ENCODE peak calls at places on chromosome 20, in ten cellular contexts. One of them, this sample, is unnamed.
A peak's percentile ranks its signal among the peaks of the same experiment; 100 is the strongest.

GRCh38 chr20:13402171-13402760 is 181.2 kb downstream of the ISM1 start:
- DNase-seq in stimulated activated CD8-positive, alpha-beta memory T cell treated with anti-CD3 and anti-CD28 coated beads, Interleukin-7, amount 100 ng/mL, for 48 hours: no peak
- DNase-seq in WTC11: no peak
- DNase-seq in epithelial cell of esophagus: no peak
- DNase-seq in iPS DF 19.7: no peak
- DNase-seq in cardiac fibroblast: no peak
- DNase-seq in DMS 273 treated with DMSO at 0.1 percent for 48 hours: no peak
- DNase-seq in myocyte: no peak
- DNase-seq in choroid plexus epithelial cell: no peak
- DNase-seq in effector memory CD4-positive, alpha-beta T cell: no peak
- DNase-seq in this sample: no peak

GRCh38 chr20:57656252-57656820 is 36.1 kb upstream of the ZBP1 start:
- DNase-seq in WTC11: peak; percentile 7
- DNase-seq in epithelial cell of esophagus: no peak
- DNase-seq in myocyte: no peak
- DNase-seq in cardiac fibroblast: no peak
- DNase-seq in iPS DF 19.7: no peak
- DNase-seq in DMS 273 treated with DMSO at 0.1 percent for 48 hours: no peak
- DNase-seq in stimulated activated CD8-positive, alpha-beta memory T cell treated with anti-CD3 and anti-CD28 coated beads, Interleukin-7, amount 100 ng/mL, for 48 hours: no peak
- DNase-seq in choroid plexus epithelial cell: no peak
- DNase-seq in effector memory CD4-positive, alpha-beta T cell: no peak
- DNase-seq in this sample: no peak

GRCh38 chr20:11917663-11918062 is at the start of gene BTBD3:
- DNase-seq in epithelial cell of esophagus: peak; percentile 83
- DNase-seq in WTC11: no peak
- DNase-seq in stimulated activated CD8-positive, alpha-beta memory T cell treated with anti-CD3 and anti-CD28 coated beads, Interleukin-7, amount 100 ng/mL, for 48 hours: no peak
- DNase-seq in DMS 273 treated with DMSO at 0.1 percent for 48 hours: no peak
- DNase-seq in choroid plexus epithelial cell: peak; percentile 86
- DNase-seq in effector memory CD4-positive, alpha-beta T cell: no peak
- DNase-seq in iPS DF 19.7: no peak
- DNase-seq in cardiac fibroblast: peak; percentile 78
- DNase-seq in myocyte: peak; percentile 34
- DNase-seq in this sample: peak; percentile 77

GRCh38 chr20:4091332-4092135 is 76.2 kb upstream of the RNF24 start:
- DNase-seq in DMS 273 treated with DMSO at 0.1 percent for 48 hours: peak; percentile 22
- DNase-seq in choroid plexus epithelial cell: peak; percentile 89
- DNase-seq in cardiac fibroblast: peak; percentile 72
- DNase-seq in effector memory CD4-positive, alpha-beta T cell: no peak
- DNase-seq in stimulated activated CD8-positive, alpha-beta memory T cell treated with anti-CD3 and anti-CD28 coated beads, Interleukin-7, amount 100 ng/mL, for 48 hours: no peak
- DNase-seq in WTC11: peak; percentile 82
- DNase-seq in iPS DF 19.7: no peak
- DNase-seq in myocyte: peak; percentile 64
- DNase-seq in epithelial cell of esophagus: peak; percentile 58
- DNase-seq in this sample: peak; percentile 39

GRCh38 chr20:35820715-35821114 is 48.9 kb downstream of the PHF20 start:
- DNase-seq in choroid plexus epithelial cell: peak; percentile 62
- DNase-seq in stimulated activated CD8-positive, alpha-beta memory T cell treated with anti-CD3 and anti-CD28 coated beads, Interleukin-7, amount 100 ng/mL, for 48 hours: no peak
- DNase-seq in cardiac fibroblast: peak; percentile 54
- DNase-seq in epithelial cell of esophagus: peak; percentile 20
- DNase-seq in myocyte: peak; percentile 22
- DNase-seq in WTC11: no peak
- DNase-seq in iPS DF 19.7: no peak
- DNase-seq in effector memory CD4-positive, alpha-beta T cell: no peak
- DNase-seq in DMS 273 treated with DMSO at 0.1 percent for 48 hours: no peak
- DNase-seq in this sample: no peak

GRCh38 chr20:19944772-19945459 is 72.2 kb upstream of the NAA20 start:
- DNase-seq in DMS 273 treated with DMSO at 0.1 percent for 48 hours: no peak
- DNase-seq in iPS DF 19.7: no peak
- DNase-seq in stimulated activated CD8-positive, alpha-beta memory T cell treated with anti-CD3 and anti-CD28 coated beads, Interleukin-7, amount 100 ng/mL, for 48 hours: peak; percentile 7
- DNase-seq in cardiac fibroblast: peak; percentile 48
- DNase-seq in WTC11: no peak
- DNase-seq in choroid plexus epithelial cell: peak; percentile 66
- DNase-seq in effector memory CD4-positive, alpha-beta T cell: no peak
- DNase-seq in myocyte: peak; percentile 64
- DNase-seq in epithelial cell of esophagus: no peak
- DNase-seq in this sample: no peak

GRCh38 chr20:23145281-23145700 is 59.2 kb upstream of the CD93 start:
- DNase-seq in cardiac fibroblast: peak; percentile 72
- DNase-seq in effector memory CD4-positive, alpha-beta T cell: no peak
- DNase-seq in WTC11: no peak
- DNase-seq in epithelial cell of esophagus: peak; percentile 37
- DNase-seq in myocyte: peak; percentile 91
- DNase-seq in stimulated activated CD8-positive, alpha-beta memory T cell treated with anti-CD3 and anti-CD28 coated beads, Interleukin-7, amount 100 ng/mL, for 48 hours: no peak
- DNase-seq in choroid plexus epithelial cell: peak; percentile 94
- DNase-seq in iPS DF 19.7: no peak
- DNase-seq in DMS 273 treated with DMSO at 0.1 percent for 48 hours: no peak
- DNase-seq in this sample: peak; percentile 33

GRCh38 chr20:4728121-4728520 is 6.4 kb downstream of the PRND start:
- DNase-seq in stimulated activated CD8-positive, alpha-beta memory T cell treated with anti-CD3 and anti-CD28 coated beads, Interleukin-7, amount 100 ng/mL, for 48 hours: no peak
- DNase-seq in WTC11: no peak
- DNase-seq in iPS DF 19.7: no peak
- DNase-seq in choroid plexus epithelial cell: peak; percentile 27
- DNase-seq in cardiac fibroblast: peak; percentile 45
- DNase-seq in effector memory CD4-positive, alpha-beta T cell: no peak
- DNase-seq in myocyte: no peak
- DNase-seq in DMS 273 treated with DMSO at 0.1 percent for 48 hours: no peak
- DNase-seq in epithelial cell of esophagus: peak; percentile 79
- DNase-seq in this sample: peak; percentile 74

GRCh38 chr20:37723668-37724067 is 29.8 kb downstream of the CTNNBL1 start:
- DNase-seq in WTC11: no peak
- DNase-seq in epithelial cell of esophagus: no peak
- DNase-seq in effector memory CD4-positive, alpha-beta T cell: no peak
- DNase-seq in cardiac fibroblast: no peak
- DNase-seq in iPS DF 19.7: no peak
- DNase-seq in stimulated activated CD8-positive, alpha-beta memory T cell treated with anti-CD3 and anti-CD28 coated beads, Interleukin-7, amount 100 ng/mL, for 48 hours: no peak
- DNase-seq in DMS 273 treated with DMSO at 0.1 percent for 48 hours: no peak
- DNase-seq in myocyte: no peak
- DNase-seq in choroid plexus epithelial cell: no peak
- DNase-seq in this sample: no peak

GRCh38 chr20:25052255-25053206 is 5.4 kb downstream of the ACSS1 start:
- DNase-seq in effector memory CD4-positive, alpha-beta T cell: no peak
- DNase-seq in myocyte: no peak
- DNase-seq in choroid plexus epithelial cell: no peak
- DNase-seq in iPS DF 19.7: no peak
- DNase-seq in cardiac fibroblast: no peak
- DNase-seq in DMS 273 treated with DMSO at 0.1 percent for 48 hours: no peak
- DNase-seq in WTC11: peak; percentile 3
- DNase-seq in epithelial cell of esophagus: no peak
- DNase-seq in stimulated activated CD8-positive, alpha-beta memory T cell treated with anti-CD3 and anti-CD28 coated beads, Interleukin-7, amount 100 ng/mL, for 48 hours: no peak
- DNase-seq in this sample: no peak

GRCh38 chr20:23362392-23363256 is 642 bp downstream of the GZF1 start:
- DNase-seq in myocyte: peak; percentile 78
- DNase-seq in effector memory CD4-positive, alpha-beta T cell: no peak
- DNase-seq in epithelial cell of esophagus: peak; percentile 14
- DNase-seq in DMS 273 treated with DMSO at 0.1 percent for 48 hours: no peak
- DNase-seq in WTC11: peak; percentile 35
- DNase-seq in choroid plexus epithelial cell: peak; percentile 47
- DNase-seq in cardiac fibroblast: peak; percentile 40
- DNase-seq in stimulated activated CD8-positive, alpha-beta memory T cell treated with anti-CD3 and anti-CD28 coated beads, Interleukin-7, amount 100 ng/mL, for 48 hours: no peak
- DNase-seq in iPS DF 19.7: no peak
- DNase-seq in this sample: no peak

GRCh38 chr20:31602779-31603441 is 2.2 kb upstream of the ID1 start:
- DNase-seq in effector memory CD4-positive, alpha-beta T cell: peak; percentile 32
- DNase-seq in choroid plexus epithelial cell: peak; percentile 88
- DNase-seq in WTC11: no peak
- DNase-seq in myocyte: peak; percentile 68
- DNase-seq in stimulated activated CD8-positive, alpha-beta memory T cell treated with anti-CD3 and anti-CD28 coated beads, Interleukin-7, amount 100 ng/mL, for 48 hours: peak; percentile 42
- DNase-seq in iPS DF 19.7: no peak
- DNase-seq in cardiac fibroblast: peak; percentile 81
- DNase-seq in DMS 273 treated with DMSO at 0.1 percent for 48 hours: peak; percentile 58
- DNase-seq in epithelial cell of esophagus: peak; percentile 85
- DNase-seq in this sample: peak; percentile 88

GRCh38 chr20:49028684-49029083 is 17.4 kb upstream of the CSE1L start:
- DNase-seq in cardiac fibroblast: peak; percentile 31
- DNase-seq in choroid plexus epithelial cell: peak; percentile 76
- DNase-seq in iPS DF 19.7: no peak
- DNase-seq in DMS 273 treated with DMSO at 0.1 percent for 48 hours: no peak
- DNase-seq in WTC11: no peak
- DNase-seq in myocyte: no peak
- DNase-seq in epithelial cell of esophagus: peak; percentile 11
- DNase-seq in stimulated activated CD8-positive, alpha-beta memory T cell treated with anti-CD3 and anti-CD28 coated beads, Interleukin-7, amount 100 ng/mL, for 48 hours: no peak
- DNase-seq in effector memory CD4-positive, alpha-beta T cell: no peak
- DNase-seq in this sample: peak; percentile 4

GRCh38 chr20:36162272-36162966 is 7.9 kb downstream of the EPB41L1 start:
- DNase-seq in effector memory CD4-positive, alpha-beta T cell: no peak
- DNase-seq in cardiac fibroblast: peak; percentile 66
- DNase-seq in stimulated activated CD8-positive, alpha-beta memory T cell treated with anti-CD3 and anti-CD28 coated beads, Interleukin-7, amount 100 ng/mL, for 48 hours: no peak
- DNase-seq in epithelial cell of esophagus: no peak
- DNase-seq in DMS 273 treated with DMSO at 0.1 percent for 48 hours: no peak
- DNase-seq in iPS DF 19.7: no peak
- DNase-seq in choroid plexus epithelial cell: no peak
- DNase-seq in myocyte: no peak
- DNase-seq in WTC11: no peak
- DNase-seq in this sample: no peak

GRCh38 chr20:31821427-31821826 is 2.3 kb downstream of the MYLK2 start:
- DNase-seq in effector memory CD4-positive, alpha-beta T cell: no peak
- DNase-seq in stimulated activated CD8-positive, alpha-beta memory T cell treated with anti-CD3 and anti-CD28 coated beads, Interleukin-7, amount 100 ng/mL, for 48 hours: no peak
- DNase-seq in choroid plexus epithelial cell: no peak
- DNase-seq in myocyte: no peak
- DNase-seq in WTC11: no peak
- DNase-seq in epithelial cell of esophagus: no peak
- DNase-seq in iPS DF 19.7: no peak
- DNase-seq in DMS 273 treated with DMSO at 0.1 percent for 48 hours: no peak
- DNase-seq in cardiac fibroblast: no peak
- DNase-seq in this sample: no peak

GRCh38 chr20:503048-503737 is 40.4 kb downstream of the CSNK2A1 start:
- DNase-seq in cardiac fibroblast: no peak
- DNase-seq in choroid plexus epithelial cell: no peak
- DNase-seq in stimulated activated CD8-positive, alpha-beta memory T cell treated with anti-CD3 and anti-CD28 coated beads, Interleukin-7, amount 100 ng/mL, for 48 hours: no peak
- DNase-seq in iPS DF 19.7: no peak
- DNase-seq in DMS 273 treated with DMSO at 0.1 percent for 48 hours: no peak
- DNase-seq in epithelial cell of esophagus: no peak
- DNase-seq in effector memory CD4-positive, alpha-beta T cell: no peak
- DNase-seq in myocyte: no peak
- DNase-seq in WTC11: no peak
- DNase-seq in this sample: no peak

GRCh38 chr20:57685134-57685851 is 24.5 kb downstream of the PMEPA1 start:
- DNase-seq in WTC11: no peak
- DNase-seq in epithelial cell of esophagus: no peak
- DNase-seq in stimulated activated CD8-positive, alpha-beta memory T cell treated with anti-CD3 and anti-CD28 coated beads, Interleukin-7, amount 100 ng/mL, for 48 hours: no peak
- DNase-seq in effector memory CD4-positive, alpha-beta T cell: no peak
- DNase-seq in cardiac fibroblast: no peak
- DNase-seq in DMS 273 treated with DMSO at 0.1 percent for 48 hours: no peak
- DNase-seq in iPS DF 19.7: no peak
- DNase-seq in choroid plexus epithelial cell: no peak
- DNase-seq in myocyte: no peak
- DNase-seq in this sample: no peak

GRCh38 chr20:62782149-62782892 is 14.0 kb upstream of the MRGBP start:
- DNase-seq in effector memory CD4-positive, alpha-beta T cell: no peak
- DNase-seq in WTC11: peak; percentile 55
- DNase-seq in DMS 273 treated with DMSO at 0.1 percent for 48 hours: no peak
- DNase-seq in cardiac fibroblast: peak; percentile 44
- DNase-seq in epithelial cell of esophagus: no peak
- DNase-seq in choroid plexus epithelial cell: no peak
- DNase-seq in myocyte: no peak
- DNase-seq in iPS DF 19.7: no peak
- DNase-seq in stimulated activated CD8-positive, alpha-beta memory T cell treated with anti-CD3 and anti-CD28 coated beads, Interleukin-7, amount 100 ng/mL, for 48 hours: no peak
- DNase-seq in this sample: no peak

GRCh38 chr20:19566226-19566960 is 191.7 kb upstream of the RIN2 start:
- DNase-seq in epithelial cell of esophagus: no peak
- DNase-seq in effector memory CD4-positive, alpha-beta T cell: no peak
- DNase-seq in DMS 273 treated with DMSO at 0.1 percent for 48 hours: no peak
- DNase-seq in iPS DF 19.7: no peak
- DNase-seq in stimulated activated CD8-positive, alpha-beta memory T cell treated with anti-CD3 and anti-CD28 coated beads, Interleukin-7, amount 100 ng/mL, for 48 hours: no peak
- DNase-seq in myocyte: peak; percentile 32
- DNase-seq in cardiac fibroblast: peak; percentile 75
- DNase-seq in choroid plexus epithelial cell: peak; percentile 68
- DNase-seq in WTC11: no peak
- DNase-seq in this sample: no peak

GRCh38 chr20:11850901-11851300 is 66.8 kb upstream of the BTBD3 start:
- DNase-seq in cardiac fibroblast: peak; percentile 61
- DNase-seq in WTC11: no peak
- DNase-seq in choroid plexus epithelial cell: peak; percentile 68
- DNase-seq in myocyte: peak; percentile 28
- DNase-seq in effector memory CD4-positive, alpha-beta T cell: no peak
- DNase-seq in iPS DF 19.7: no peak
- DNase-seq in DMS 273 treated with DMSO at 0.1 percent for 48 hours: no peak
- DNase-seq in epithelial cell of esophagus: peak; percentile 92
- DNase-seq in stimulated activated CD8-positive, alpha-beta memory T cell treated with anti-CD3 and anti-CD28 coated beads, Interleukin-7, amount 100 ng/mL, for 48 hours: no peak
- DNase-seq in this sample: peak; percentile 93

GRCh38 chr20:22776369-22776768 is 192.0 kb upstream of the FOXA2 start:
- DNase-seq in myocyte: no peak
- DNase-seq in iPS DF 19.7: no peak
- DNase-seq in choroid plexus epithelial cell: no peak
- DNase-seq in DMS 273 treated with DMSO at 0.1 percent for 48 hours: no peak
- DNase-seq in epithelial cell of esophagus: no peak
- DNase-seq in WTC11: no peak
- DNase-seq in cardiac fibroblast: peak; percentile 69
- DNase-seq in effector memory CD4-positive, alpha-beta T cell: no peak
- DNase-seq in stimulated activated CD8-positive, alpha-beta memory T cell treated with anti-CD3 and anti-CD28 coated beads, Interleukin-7, amount 100 ng/mL, for 48 hours: no peak
- DNase-seq in this sample: peak; percentile 39

GRCh38 chr20:3461911-3462677 is 8.7 kb upstream of the ATRN start:
- DNase-seq in stimulated activated CD8-positive, alpha-beta memory T cell treated with anti-CD3 and anti-CD28 coated beads, Interleukin-7, amount 100 ng/mL, for 48 hours: no peak
- DNase-seq in myocyte: peak; percentile 29
- DNase-seq in effector memory CD4-positive, alpha-beta T cell: no peak
- DNase-seq in epithelial cell of esophagus: peak; percentile 33
- DNase-seq in DMS 273 treated with DMSO at 0.1 percent for 48 hours: no peak
- DNase-seq in choroid plexus epithelial cell: no peak
- DNase-seq in iPS DF 19.7: no peak
- DNase-seq in WTC11: no peak
- DNase-seq in cardiac fibroblast: peak; percentile 29
- DNase-seq in this sample: peak; percentile 38

GRCh38 chr20:61055130-61055529 is 196.9 kb upstream of the CDH4 start:
- DNase-seq in iPS DF 19.7: no peak
- DNase-seq in WTC11: no peak
- DNase-seq in stimulated activated CD8-positive, alpha-beta memory T cell treated with anti-CD3 and anti-CD28 coated beads, Interleukin-7, amount 100 ng/mL, for 48 hours: no peak
- DNase-seq in epithelial cell of esophagus: no peak
- DNase-seq in DMS 273 treated with DMSO at 0.1 percent for 48 hours: no peak
- DNase-seq in cardiac fibroblast: no peak
- DNase-seq in effector memory CD4-positive, alpha-beta T cell: no peak
- DNase-seq in choroid plexus epithelial cell: no peak
- DNase-seq in myocyte: no peak
- DNase-seq in this sample: no peak

GRCh38 chr20:50859161-50859560 is 64.3 kb downstream of the BCAS4 start:
- DNase-seq in choroid plexus epithelial cell: no peak
- DNase-seq in epithelial cell of esophagus: no peak
- DNase-seq in effector memory CD4-positive, alpha-beta T cell: no peak
- DNase-seq in stimulated activated CD8-positive, alpha-beta memory T cell treated with anti-CD3 and anti-CD28 coated beads, Interleukin-7, amount 100 ng/mL, for 48 hours: no peak
- DNase-seq in DMS 273 treated with DMSO at 0.1 percent for 48 hours: no peak
- DNase-seq in cardiac fibroblast: no peak
- DNase-seq in myocyte: no peak
- DNase-seq in WTC11: no peak
- DNase-seq in iPS DF 19.7: no peak
- DNase-seq in this sample: no peak